ENCODE peak calls at places on chromosomes 6 and 20, in nine cellular contexts. F is keratinocyte, C is right atrium auricular region, T is ovary, S is adrenal gland, I is small intestine, J is kidney, D is lower lobe of right lung, W is ascending aorta. B is an unnamed sample. For H3K4me1, the result is how much of the 10 kb centered on the place peaks cover.

GRCh38 chr20:31851240-31851955 is 6.0 kb upstream of the FOXS1 start:
- DNase-seq in F (no peak), C (no peak), T (no peak), S (no peak), I (no peak), J (no peak), D (no peak), W (no peak), B (no peak)

GRCh38 chr20:1494436-1494835 is 3.2 kb upstream of the SIRPB2 start:
- DNase-seq in F (no peak), C (no peak), T (no peak), S (no peak), I (no peak), J (no peak), D (no peak), W (no peak), B (no peak)

GRCh38 chr6:108168026-108168463 is 2.2 kb downstream of the NR2E1 start:
- DNase-seq in F (no peak), C (no peak), T (no peak), S (no peak), I (no peak), J (no peak), D (no peak), W (peak), B (no peak)

GRCh38 chr6:45743028-45743615 is 272.5 kb downstream of the CLIC5 start:
- DNase-seq in F (no peak), C (no peak), T (no peak), S (no peak), I (no peak), J (no peak), D (no peak), W (no peak), B (no peak)

GRCh38 chr20:19786311-19786710 is 28.3 kb downstream of the RIN2 start:
- DNase-seq in F (peak), C (peak), T (no peak), S (peak), I (peak), J (no peak), D (no peak), W (no peak), B (peak)

GRCh38 chr6:135196739-135197510 is 15.8 kb downstream of the MYB start:
- DNase-seq in F (no peak), C (no peak), T (no peak), S (no peak), I (no peak), J (no peak), D (no peak), W (no peak), B (no peak)

GRCh38 chr6:63805808-63806572 is 170.4 kb downstream of the PHF3 start:
- DNase-seq in F (peak), C (no peak), T (no peak), S (no peak), I (peak), J (no peak), D (no peak), W (no peak), B (no peak)

GRCh38 chr6:104953410-104953953 is 3.4 kb upstream of the LIN28B start:
- DNase-seq in F (no peak), C (no peak), T (no peak), S (no peak), I (no peak), J (no peak), D (no peak), W (no peak), B (no peak)

DNA sequence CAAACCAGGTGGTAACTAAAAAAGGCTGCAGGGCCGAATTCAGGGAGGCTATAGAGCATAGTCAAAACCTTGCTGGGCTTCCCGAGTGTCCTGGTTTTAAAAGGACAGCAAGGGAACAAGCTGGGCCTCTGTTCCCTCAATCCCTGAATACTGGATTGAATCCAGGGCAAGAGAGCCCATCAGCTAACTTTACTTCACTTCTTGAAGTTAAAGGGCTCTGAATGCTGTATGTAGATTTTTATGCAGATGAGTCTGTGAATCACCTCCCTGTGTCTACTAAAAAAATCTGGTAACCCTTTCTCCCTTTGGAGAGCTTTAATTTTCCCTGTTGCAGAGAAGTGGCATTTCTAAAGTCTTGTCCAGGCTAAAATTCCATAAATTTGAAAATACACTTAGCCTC is 29.5 kb downstream of the LYRM4 start:
- DNase-seq in F (no peak), C (no peak), T (no peak), S (no peak), I (no peak), J (no peak), D (no peak), W (no peak), B (no peak)
- H3K4me1 ChIP-seq in F (under half), C (under half), T (under half), S (under half), I (under half), J (under half), D (under half), W (under half), B (under half)

DNA sequence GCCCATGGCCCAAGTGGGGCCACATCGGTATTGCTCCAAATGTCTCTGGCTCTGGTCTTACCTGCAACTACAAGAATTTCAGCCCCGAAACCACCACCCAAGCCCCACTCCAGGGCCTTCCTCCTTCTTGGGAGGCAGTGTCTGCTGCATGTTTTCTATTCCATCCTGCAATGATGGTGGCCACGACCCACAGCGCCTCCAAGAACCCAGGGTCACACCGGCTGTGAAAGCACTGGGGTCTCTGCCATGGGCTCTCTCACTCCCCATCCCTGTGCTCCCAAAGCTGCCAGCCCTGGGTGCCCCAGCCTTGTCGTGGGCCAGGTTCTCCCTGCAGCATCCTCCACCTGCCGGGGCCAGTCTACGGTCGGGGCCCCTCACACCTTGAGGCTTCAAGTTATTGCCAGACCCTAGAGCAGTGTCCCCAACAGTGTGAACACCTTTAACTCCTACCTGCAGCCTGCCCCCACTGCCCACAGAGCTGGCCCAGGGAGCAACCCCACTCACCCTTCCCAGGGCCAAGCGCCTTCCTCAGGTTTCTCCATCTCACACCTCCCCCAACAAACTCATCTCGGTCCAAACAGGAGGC is 115.4 kb downstream of the JPH2 start:
- DNase-seq in F (no peak), C (peak), T (no peak), S (no peak), I (no peak), J (peak), D (no peak), W (peak), B (no peak)
- H3K27ac ChIP-seq in F (no peak), C (no peak), T (no peak), S (no peak), I (no peak), J (no peak), D (no peak), W (no peak), B (no peak)

GRCh38 chr20:48930035-48930434 is 8.5 kb downstream of the ARFGEF2 start:
- DNase-seq in F (no peak), C (no peak), T (no peak), S (no peak), I (no peak), J (no peak), D (no peak), W (no peak), B (no peak)
- H3K4me1 ChIP-seq in F (under half), C (under half), T (under half), S (half or more), I (under half), J (under half), D (under half), W (under half), B (half or more)

GRCh38 chr6:167676000-167676665 is 150.6 kb upstream of the AFDN start:
- DNase-seq in F (no peak), C (no peak), T (no peak), S (peak), I (peak), J (no peak), D (no peak), W (no peak), B (no peak)
- H3K27ac ChIP-seq in F (no peak), C (peak), T (no peak), S (no peak), I (peak), J (peak), D (peak), W (no peak), B (peak)

GRCh38 chr20:62357681-62358080 is 9.4 kb downstream of the LAMA5 start:
- DNase-seq in F (no peak), C (no peak), T (peak), S (peak), I (no peak), J (peak), D (no peak), W (no peak), B (no peak)

GRCh38 chr20:62360854-62361798 is 6.0 kb downstream of the LAMA5 start:
- DNase-seq in F (no peak), C (no peak), T (peak), S (peak), I (no peak), J (peak), D (peak), W (peak), B (peak)

GRCh38 chr20:62358728-62359490 is 8.2 kb downstream of the LAMA5 start:
- DNase-seq in F (no peak), C (no peak), T (peak), S (peak), I (no peak), J (peak), D (no peak), W (no peak), B (no peak)

GRCh38 chr20:62358171-62358719 is 8.9 kb downstream of the LAMA5 start:
- DNase-seq in F (no peak), C (no peak), T (peak), S (peak), I (no peak), J (peak), D (no peak), W (no peak), B (no peak)

DNA sequence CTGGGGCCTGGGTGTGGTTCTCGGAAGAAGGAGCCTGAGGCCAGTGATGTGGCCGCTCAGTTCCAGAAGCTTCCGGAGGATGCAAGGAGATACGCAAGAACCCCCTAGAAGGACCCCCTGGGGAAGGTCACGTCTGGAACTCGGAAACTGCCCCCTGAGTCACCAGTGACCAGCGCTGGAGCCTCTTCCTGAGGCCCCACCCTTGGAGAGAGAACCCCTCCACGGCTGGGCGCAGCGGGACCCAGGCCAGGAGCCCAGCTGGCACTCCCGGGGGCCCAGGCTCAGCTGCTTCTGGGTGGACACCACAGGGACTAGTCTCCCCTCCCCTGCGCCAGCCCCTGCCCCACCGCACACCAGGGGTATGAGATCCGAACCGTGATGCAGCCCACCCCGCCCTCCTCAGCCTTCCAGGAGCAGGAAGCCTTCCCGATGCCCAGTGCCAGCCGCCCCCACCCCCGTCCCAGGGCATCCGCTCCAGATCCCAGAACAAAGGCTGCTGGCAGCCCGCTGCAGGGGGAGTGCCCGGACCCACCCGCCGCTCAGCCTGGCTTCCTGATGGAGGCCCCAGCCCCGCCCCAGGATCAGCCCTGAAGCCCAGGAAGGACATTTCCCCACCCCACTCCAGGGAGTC is 7.5 kb downstream of the LAMA5 start:
- DNase-seq in F (no peak), C (no peak), T (peak), S (peak), I (no peak), J (peak), D (peak), W (peak), B (no peak)
- H3K4me1 ChIP-seq in F (half or more), C (under half), T (under half), S (half or more), I (under half), J (under half), D (half or more), W (half or more), B (half or more)